ENCODE peak calls at places on chromosome 1, in eight cellular contexts. G, Z, N, C, Y, Q, M and T are unnamed samples.

GRCh38 chr1:244833734-244834595 is 1.5 kb upstream of the COX20 start:
- DNase-seq in N (no peak), M (no peak), G (peak), Z (peak), C (peak), Q (peak), Y (peak), T (peak)

GRCh38 chr1:69982992-69983391 is 222.4 kb downstream of the LRRC40 start:
- DNase-seq in Y (no peak), Q (no peak), G (no peak), Z (no peak), C (no peak), N (no peak), M (no peak), T (no peak)

GRCh38 chr1:205009666-205010065 is 33.3 kb upstream of the CNTN2 start:
- DNase-seq in N (no peak), C (no peak), Y (no peak), M (no peak), Q (no peak), G (no peak), Z (no peak), T (no peak)

GRCh38 chr1:34918609-34919561 is 10.6 kb downstream of the DLGAP3 start:
- DNase-seq in Q (no peak), M (peak), Y (peak), C (no peak), G (peak), N (no peak), Z (no peak), T (no peak)

GRCh38 chr1:59903136-59903754 is 23.3 kb downstream of the CYP2J2 start:
- DNase-seq in Y (no peak), M (no peak), Z (no peak), N (peak), C (peak), Q (no peak), G (no peak), T (no peak)

GRCh38 chr1:111990878-111991760 is 1.7 kb upstream of the KCND3 start:
- DNase-seq in Y (no peak), Q (peak), N (no peak), G (peak), M (no peak), C (peak), Z (peak), T (peak)

GRCh38 chr1:227281371-227281770 is 36.9 kb downstream of the CDC42BPA start:
- DNase-seq in C (no peak), M (no peak), N (no peak), G (no peak), Y (no peak), Q (no peak), Z (no peak), T (no peak)

GRCh38 chr1:156025873-156026272 is 5.1 kb upstream of the SSR2 start:
- DNase-seq in N (no peak), Q (no peak), G (no peak), Y (no peak), M (no peak), C (peak), Z (no peak), T (peak)

GRCh38 chr1:183226963-183227362 is 40.9 kb downstream of the LAMC2 start:
- DNase-seq in Q (no peak), C (no peak), N (no peak), M (no peak), Y (no peak), G (no peak), Z (no peak), T (no peak)

GRCh38 chr1:209829716-209830115 is 1.9 kb downstream of the UTP25 start:
- DNase-seq in C (no peak), Y (no peak), Z (no peak), G (no peak), M (no peak), N (no peak), Q (no peak), T (no peak)

GRCh38 chr1:20278692-20279130 is 12.0 kb upstream of the VWA5B1 start:
- DNase-seq in C (no peak), Z (no peak), Q (no peak), Y (no peak), G (no peak), N (no peak), M (no peak), T (no peak)

GRCh38 chr1:178962853-178963810 is 62.6 kb upstream of the FAM20B start:
- DNase-seq in N (no peak), Y (no peak), Z (no peak), M (no peak), G (no peak), C (no peak), Q (no peak), T (no peak)

GRCh38 chr1:1631793-1632420 is at the start of gene MMP23B:
- DNase-seq in N (no peak), M (no peak), Z (no peak), Q (peak), Y (no peak), C (peak), G (peak), T (peak)

GRCh38 chr1:53547321-53547720 is 88.1 kb downstream of the DMRTB1 start:
- DNase-seq in G (peak), N (no peak), Q (no peak), C (no peak), M (no peak), Y (no peak), Z (no peak), T (peak)

GRCh38 chr1:207085887-207086286 is 2.8 kb upstream of the C4BPB start:
- DNase-seq in C (no peak), N (no peak), Y (no peak), G (no peak), Q (no peak), M (no peak), Z (no peak), T (no peak)

GRCh38 chr1:22872971-22873664 is 99.5 kb downstream of the LACTBL1 start:
- DNase-seq in N (no peak), Y (no peak), M (no peak), G (no peak), C (no peak), Q (no peak), Z (no peak), T (no peak)

GRCh38 chr1:179156708-179157107 is 72.8 kb downstream of the ABL2 start:
- DNase-seq in Q (no peak), N (no peak), G (no peak), M (no peak), Y (no peak), Z (no peak), C (no peak), T (no peak)

GRCh38 chr1:109838838-109839240 is 71.8 kb upstream of the CSF1 start:
- DNase-seq in Y (no peak), Z (no peak), M (no peak), C (no peak), N (no peak), Q (no peak), G (no peak), T (no peak)

GRCh38 chr1:85361106-85361505 is 84.7 kb upstream of the BCL10 start:
- DNase-seq in G (no peak), Q (no peak), M (no peak), Y (no peak), N (no peak), C (no peak), Z (no peak), T (no peak)

GRCh38 chr1:162007485-162007884 is 16.2 kb downstream of the OLFML2B start:
- DNase-seq in Q (no peak), Z (no peak), N (no peak), C (no peak), M (no peak), G (no peak), Y (no peak), T (no peak)
- TF ChIP-seq CTCF in Q (no peak), Z (no peak), N (no peak), C (no peak), M (no peak), G (no peak), Y (no peak), T (no peak)

GRCh38 chr1:6329851-6330250 is 63.7 kb downstream of the ACOT7 start:
- DNase-seq in C (no peak), Y (no peak), Q (no peak), N (no peak), M (no peak), Z (no peak), G (no peak), T (no peak)
- H3K27ac ChIP-seq in C (peak), Y (no peak), Q (no peak), N (no peak), M (no peak), Z (no peak), G (peak), T (no peak)

GRCh38 chr1:169318845-169319244 is 48.8 kb downstream of the NME7 start:
- DNase-seq in C (no peak), Y (no peak), G (no peak), Z (no peak), Q (no peak), M (no peak), N (no peak), T (no peak)
- TF ChIP-seq CTCF in C (no peak), Y (no peak), G (no peak), Z (no peak), Q (no peak), M (no peak), N (no peak), T (no peak)

DNA sequence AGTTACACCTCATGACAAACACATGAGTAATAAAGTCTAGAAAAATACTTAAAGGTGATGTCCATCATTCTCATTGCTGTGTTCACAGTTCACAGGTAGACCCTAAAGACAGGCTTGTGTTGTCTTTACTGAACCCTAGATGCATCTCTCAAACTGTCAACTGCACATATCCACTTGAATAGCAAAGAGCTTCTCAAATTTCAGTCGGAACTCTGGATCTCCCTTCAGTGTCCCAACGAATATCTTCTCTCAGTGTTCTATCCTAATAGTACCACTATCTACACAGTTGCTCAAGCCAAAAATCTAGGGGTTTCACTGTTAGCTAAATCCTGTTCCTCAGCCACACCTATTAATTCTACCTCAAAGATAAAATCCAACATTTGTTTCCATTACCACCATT is 50.6 kb upstream of the BOLA1 start:
- DNase-seq in M (no peak), C (no peak), G (no peak), Y (no peak), N (no peak), Q (no peak), Z (peak), T (no peak)
- H3K27ac ChIP-seq in M (peak), C (peak), G (no peak), Y (peak), N (no peak), Q (no peak), Z (peak), T (no peak)

DNA sequence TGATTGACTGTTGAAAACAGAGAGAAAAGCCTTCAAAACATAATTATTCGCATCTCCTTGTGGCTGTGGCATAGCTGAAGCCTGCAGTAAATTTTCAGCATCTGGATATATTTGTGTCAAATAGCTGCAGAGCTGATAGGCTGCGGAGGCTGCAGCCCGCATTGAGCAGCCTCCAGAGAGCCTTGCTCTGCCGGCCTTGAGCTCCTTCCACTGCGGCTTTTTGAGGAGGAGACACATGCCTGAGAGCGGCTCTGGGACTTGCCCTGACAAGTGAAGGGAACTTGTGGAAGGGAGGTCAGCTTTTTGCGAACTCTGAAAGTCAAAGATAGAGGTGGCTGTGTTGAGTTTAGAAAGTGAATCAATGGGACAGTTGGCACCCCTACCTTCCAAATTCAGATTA is 144.7 kb downstream of the RYR2 start:
- DNase-seq in Y (no peak), Q (no peak), C (no peak), Z (no peak), M (no peak), N (no peak), G (no peak), T (no peak)
- TF ChIP-seq CTCF in Y (no peak), Q (no peak), C (no peak), Z (no peak), M (no peak), N (no peak), G (no peak), T (no peak)